ENCODE peak calls at places on chromosomes 5 and 9, in six cellular contexts. T, N, J, Q, B and G are unnamed samples. For H3K27me3, the result is how much of the 10 kb centered on the place peaks cover.

GRCh38 chr9:82168585-82168984 is 180.0 kb downstream of the SPATA31D1 start:
- DNase-seq in T (peak), N (no peak), J (no peak), Q (no peak), B (no peak), G (no peak)

GRCh38 chr5:135120951-135121350 is 86.9 kb upstream of the PITX1 start:
- DNase-seq in T (no peak), N (no peak), J (peak), Q (no peak), B (no peak), G (no peak)

GRCh38 chr9:8365029-8365428 is 565.5 kb upstream of the DMAC1 start:
- DNase-seq in T (peak), N (no peak), J (no peak), Q (no peak), B (no peak), G (no peak)

GRCh38 chr9:73093740-73094379 is 57.8 kb upstream of the ANXA1 start:
- DNase-seq in T (peak), N (no peak), J (no peak), Q (no peak), B (no peak), G (no peak)

GRCh38 chr5:99019812-99020697 is 91.2 kb upstream of the CHD1 start:
- DNase-seq in T (peak), N (no peak), J (no peak), Q (no peak), B (peak), G (no peak)

GRCh38 chr5:145189786-145190185 is 645.4 kb downstream of the PRELID2 start:
- DNase-seq in T (peak), N (no peak), J (no peak), Q (no peak), B (no peak), G (no peak)

GRCh38 chr5:98173334-98173733 is 600.1 kb upstream of the RGMB start:
- DNase-seq in T (peak), N (no peak), J (no peak), Q (no peak), B (no peak), G (no peak)

GRCh38 chr9:116389546-116390305 is 236.1 kb downstream of the PAPPA start:
- DNase-seq in T (no peak), N (no peak), J (no peak), Q (no peak), B (no peak), G (no peak)

GRCh38 chr9:134191455-134192209 is 27.3 kb upstream of the RNU6ATAC start:
- DNase-seq in T (no peak), N (peak), J (peak), Q (peak), B (no peak), G (no peak)

GRCh38 chr9:22116751-22117150 is 107.6 kb upstream of the CDKN2B start:
- DNase-seq in T (no peak), N (no peak), J (no peak), Q (no peak), B (no peak), G (no peak)

GRCh38 chr9:22111871-22112247 is 102.8 kb upstream of the CDKN2B start:
- DNase-seq in T (peak), N (no peak), J (no peak), Q (no peak), B (no peak), G (no peak)

GRCh38 chr9:22111176-22111870 is 102.2 kb upstream of the CDKN2B start:
- DNase-seq in T (peak), N (no peak), J (no peak), Q (no peak), B (no peak), G (no peak)

GRCh38 chr9:22114956-22115355 is 105.9 kb upstream of the CDKN2B start:
- DNase-seq in T (peak), N (no peak), J (no peak), Q (no peak), B (no peak), G (no peak)

DNA sequence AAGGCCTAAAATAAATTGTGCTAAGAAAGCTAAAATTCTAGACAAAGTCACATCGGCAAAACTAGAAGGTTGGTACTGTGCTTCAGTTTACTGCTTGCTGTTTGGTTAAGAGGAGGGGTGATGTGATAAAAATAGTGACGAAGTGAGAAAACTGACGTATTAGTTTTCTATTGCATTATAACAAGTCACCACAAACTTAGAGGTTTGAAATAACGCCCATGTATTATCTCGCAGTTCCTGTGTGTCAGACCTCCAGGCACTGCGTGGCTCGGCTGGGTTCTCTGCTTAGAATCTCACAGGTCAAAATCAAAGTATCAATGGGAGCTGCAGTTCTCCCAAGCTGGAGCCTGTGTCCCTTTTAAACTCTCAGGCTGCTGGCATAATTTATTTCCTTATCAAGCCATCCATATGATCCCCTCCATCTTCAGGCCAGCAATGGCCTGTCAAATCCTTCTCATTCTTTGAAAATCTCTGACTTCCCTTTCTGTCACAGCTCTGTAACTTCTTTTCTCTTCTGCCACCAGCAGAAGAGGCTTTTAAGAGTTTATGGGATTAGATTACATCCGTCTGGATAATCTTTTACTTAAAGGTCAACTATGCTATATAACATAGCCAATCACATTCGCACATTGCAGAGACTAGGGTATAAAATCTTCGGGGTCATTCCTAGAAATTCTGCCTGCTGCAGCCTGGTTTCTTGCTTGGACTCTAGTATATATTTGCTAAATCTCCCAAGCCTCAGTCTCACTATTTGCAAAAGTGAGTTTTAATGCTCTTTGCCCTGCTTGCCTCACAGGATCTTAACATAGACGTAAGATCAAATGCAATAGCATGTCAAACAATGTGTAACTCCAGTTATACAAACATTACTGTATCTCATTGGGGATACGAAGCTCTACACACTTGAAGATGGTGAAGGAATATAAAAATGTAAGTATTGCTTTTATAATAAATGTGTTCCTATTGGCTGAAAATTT is 104.1 kb upstream of the CDKN2B start:
- DNase-seq in T (no peak), N (no peak), J (no peak), Q (no peak), B (no peak), G (no peak)
- H3K4me3 ChIP-seq in T (no peak), N (no peak), J (no peak), Q (no peak), B (no peak), G (no peak)

GRCh38 chr9:137301086-137301947 is 754 bp downstream of the NRARP start:
- DNase-seq in T (peak), N (no peak), J (no peak), Q (peak), B (peak), G (no peak)

GRCh38 chr9:137298983-137299521 is 3.0 kb downstream of the NRARP start:
- DNase-seq in T (no peak), N (no peak), J (no peak), Q (peak), B (no peak), G (no peak)

GRCh38 chr9:137298401-137298982 is 3.6 kb downstream of the NRARP start:
- DNase-seq in T (no peak), N (no peak), J (no peak), Q (peak), B (no peak), G (no peak)

GRCh38 chr9:137300607-137301085 is 1.4 kb downstream of the NRARP start:
- DNase-seq in T (peak), N (no peak), J (no peak), Q (peak), B (no peak), G (no peak)

DNA sequence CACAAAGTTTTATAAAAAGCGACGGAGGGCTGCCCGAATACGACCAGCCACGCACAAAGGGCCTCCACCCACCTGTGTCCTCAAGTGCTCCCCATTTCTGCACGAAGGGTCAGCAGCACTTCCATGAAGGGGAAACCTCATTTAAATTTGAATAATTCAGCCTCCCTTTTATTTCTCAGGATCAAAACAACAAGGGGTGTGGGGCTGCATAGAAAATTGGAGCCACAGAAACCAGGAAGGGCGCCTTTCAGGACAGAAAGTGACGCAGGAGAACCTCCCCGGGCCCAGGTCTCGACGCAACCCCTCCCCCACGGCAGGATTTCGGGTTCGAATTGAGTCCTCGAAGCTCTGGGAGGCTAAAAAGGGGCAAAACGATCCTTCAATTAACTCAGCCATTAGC is 2.1 kb downstream of the NRARP start:
- DNase-seq in T (no peak), N (no peak), J (no peak), Q (no peak), B (no peak), G (no peak)
- H3K27me3 ChIP-seq in T (under half), N (half or more), J (half or more), Q (under half), B (under half), G (under half)

DNA sequence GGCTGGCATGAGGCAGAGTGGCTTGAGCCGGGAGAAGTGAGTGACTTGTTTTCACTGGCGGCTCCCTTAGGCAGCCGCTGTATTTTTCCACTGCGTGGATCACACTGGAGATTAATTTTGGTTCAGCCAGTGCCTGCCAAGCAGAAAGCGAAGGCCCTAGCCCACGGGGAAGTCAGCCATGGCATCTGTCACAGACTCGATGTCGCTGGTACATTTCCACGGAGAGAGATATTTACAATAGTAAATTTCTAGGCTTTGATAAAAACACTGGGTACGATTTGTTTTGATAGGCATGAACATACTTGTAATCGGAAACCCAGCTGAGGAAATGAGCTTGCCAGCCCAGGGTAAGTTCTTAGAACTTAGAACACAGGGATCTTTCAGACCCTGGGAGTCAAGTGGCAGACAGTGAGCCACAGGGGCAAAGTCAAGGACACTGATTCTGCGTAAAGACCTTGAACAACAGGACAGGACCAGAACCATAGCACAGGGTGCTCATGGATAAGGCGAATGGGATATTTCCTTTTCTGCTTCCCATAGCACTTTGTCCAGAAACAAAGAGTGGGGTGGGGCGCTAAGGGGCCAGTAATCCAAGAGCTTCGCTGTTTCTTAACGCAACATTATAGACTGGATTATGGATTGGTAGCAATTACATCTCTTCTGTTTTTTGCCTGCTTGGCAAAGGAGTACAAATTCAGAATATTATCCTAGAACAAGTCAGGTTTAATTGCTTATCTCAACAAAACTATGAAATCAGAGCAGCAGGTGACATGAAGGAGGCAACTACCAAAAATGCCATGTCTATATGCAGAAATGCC is 4.5 kb downstream of the DUSP1 start:
- DNase-seq in T (peak), N (peak), J (no peak), Q (peak), B (no peak), G (no peak)
- TF ChIP-seq POLR2A in T (no peak), N (peak), J (peak), Q (no peak), B (no peak), G (no peak)

GRCh38 chr9:84339523-84339922 is 1.0 kb downstream of the SLC28A3 start:
- DNase-seq in T (no peak), N (no peak), J (no peak), Q (no peak), B (no peak), G (no peak)
- H3K4me3 ChIP-seq in T (no peak), N (no peak), J (no peak), Q (no peak), B (no peak), G (no peak)

DNA sequence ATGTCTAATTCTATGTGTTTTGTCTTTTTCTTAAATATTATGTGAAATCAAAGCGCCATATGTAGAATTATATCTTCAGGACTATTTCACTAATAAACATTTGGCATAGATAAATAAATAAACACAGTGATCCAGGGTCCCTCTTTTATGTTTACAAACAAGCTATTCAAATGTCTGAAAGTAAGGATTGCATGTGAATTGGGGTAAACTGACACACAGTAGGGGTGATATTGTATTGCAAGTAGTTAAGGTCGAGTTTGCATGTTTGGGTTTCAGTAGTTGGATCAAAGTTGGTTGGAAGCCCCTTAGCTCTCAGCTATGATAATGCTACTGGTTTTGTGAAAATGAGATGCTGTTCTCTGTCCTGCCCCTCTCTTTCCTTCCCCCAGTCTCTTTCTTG is 11.4 kb downstream of the ISL1 start:
- DNase-seq in T (no peak), N (no peak), J (no peak), Q (no peak), B (no peak), G (no peak)
- H3K27me3 ChIP-seq in T (under half), N (half or more), J (half or more), Q (under half), B (under half), G (under half)

GRCh38 chr5:172777381-172778222 is 6.6 kb upstream of the DUSP1 start:
- DNase-seq in T (peak), N (peak), J (peak), Q (peak), B (peak), G (peak)
- TF ChIP-seq POLR2A in T (no peak), N (peak), J (no peak), Q (no peak), B (no peak), G (peak)

DNA sequence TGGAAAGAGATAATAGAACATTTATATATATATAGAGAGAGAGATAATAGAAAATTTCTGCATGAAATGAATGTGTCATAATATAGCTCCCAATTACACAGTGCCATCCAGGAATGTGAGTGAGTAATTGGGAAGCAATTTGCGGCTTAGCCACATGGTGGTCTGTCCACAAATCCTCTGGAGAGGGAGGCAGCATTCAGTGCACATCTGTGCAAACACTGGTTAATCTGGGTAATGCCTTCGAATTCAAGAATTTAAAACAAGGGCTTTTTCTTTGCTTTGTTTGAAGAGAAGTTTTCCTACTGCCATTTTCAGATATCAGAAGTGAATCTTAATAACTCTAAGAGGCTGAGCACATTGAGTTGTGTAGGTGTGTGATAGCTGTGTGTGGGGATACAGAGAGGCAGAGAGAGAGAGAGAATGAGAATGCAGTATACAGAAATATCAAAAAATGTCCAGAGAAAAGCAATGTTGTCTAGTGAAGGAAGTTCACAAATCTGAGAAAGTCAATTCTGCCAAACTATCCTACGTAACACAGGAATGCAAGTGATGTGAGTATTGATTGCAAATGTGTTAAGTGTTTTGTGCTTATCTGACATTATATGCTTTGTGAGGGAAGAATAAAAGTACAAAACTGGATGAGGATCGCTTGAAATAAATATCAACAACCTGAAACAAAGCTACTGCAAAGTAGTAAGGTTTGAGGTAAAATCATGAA is 134.6 kb downstream of the EDIL3 start:
- DNase-seq in T (peak), N (no peak), J (no peak), Q (no peak), B (no peak), G (no peak)
- H3K4me3 ChIP-seq in T (no peak), N (no peak), J (no peak), Q (no peak), B (no peak), G (no peak)

DNA sequence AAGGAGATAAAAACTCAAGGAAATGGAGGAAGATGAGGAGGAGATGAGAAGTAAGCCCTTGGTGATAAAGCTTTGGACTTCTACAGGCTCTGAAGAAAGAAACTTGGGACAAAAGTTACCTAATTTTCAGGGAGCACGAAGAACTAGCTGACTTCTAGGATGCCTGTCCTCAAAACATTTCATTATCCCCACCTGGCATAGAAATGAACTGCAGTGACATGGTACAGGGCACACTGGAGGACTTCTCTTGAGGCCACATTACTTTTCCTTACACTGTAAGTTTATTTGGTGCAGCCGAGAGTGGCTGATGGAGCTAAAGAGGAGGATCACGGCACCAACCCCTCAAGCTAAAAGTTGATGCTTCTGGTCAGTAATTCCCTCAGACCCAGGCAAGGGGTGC is 269.5 kb upstream of the MSX2 start:
- DNase-seq in T (no peak), N (no peak), J (no peak), Q (no peak), B (no peak), G (no peak)
- H3K27me3 ChIP-seq in T (under half), N (under half), J (under half), Q (under half), B (under half), G (under half)

GRCh38 chr9:137201205-137201868 is 796 bp upstream of the TPRN start:
- DNase-seq in T (no peak), N (no peak), J (no peak), Q (no peak), B (no peak), G (no peak)

GRCh38 chr9:137202966-137203365 is 2.4 kb upstream of the TPRN start:
- DNase-seq in T (no peak), N (no peak), J (no peak), Q (no peak), B (no peak), G (no peak)

GRCh38 chr9:137204731-137205125 is 720 bp downstream of the TMEM203 start:
- DNase-seq in T (no peak), N (no peak), J (no peak), Q (no peak), B (no peak), G (no peak)

GRCh38 chr9:137200311-137201204 is at the start of gene TPRN:
- DNase-seq in T (peak), N (peak), J (peak), Q (peak), B (peak), G (peak)

GRCh38 chr9:137205126-137206069 is at the start of the genes NDOR1 and TMEM203:
- DNase-seq in T (peak), N (peak), J (peak), Q (peak), B (peak), G (no peak)
- TF ChIP-seq POLR2A in T (peak), N (peak), J (no peak), Q (peak), B (peak), G (peak)

GRCh38 chr5:119031047-119031886 is 39.6 kb upstream of the DMXL1 start:
- DNase-seq in T (no peak), N (no peak), J (no peak), Q (no peak), B (no peak), G (no peak)
- H3K4me3 ChIP-seq in T (no peak), N (no peak), J (no peak), Q (no peak), B (no peak), G (no peak)